ENCODE peak calls at places on chromosomes 2 and 18, in four cellular contexts. Z, I, G and N are unnamed samples.

GRCh38 chr2:116513991-116514390 is 1300.5 kb upstream of the DDX18 start:
- DNase-seq in Z (no peak), I (no peak), G (no peak), N (no peak)

GRCh38 chr2:170712653-170713279 is 2.4 kb upstream of the SP5 start:
- DNase-seq in Z (no peak), I (peak), G (no peak), N (no peak)

GRCh38 chr18:54197747-54198411 is 26.6 kb downstream of the MBD2 start:
- DNase-seq in Z (no peak), I (no peak), G (peak), N (no peak)

GRCh38 chr2:3492951-3493609 is 26.3 kb downstream of the ADI1 start:
- DNase-seq in Z (peak), I (no peak), G (no peak), N (no peak)

GRCh38 chr2:127619191-127619590 is 26.8 kb upstream of the GPR17 start:
- DNase-seq in Z (no peak), I (no peak), G (no peak), N (no peak)

GRCh38 chr2:232203936-232204335 is 174.6 kb upstream of the ALPP start:
- DNase-seq in Z (no peak), I (no peak), G (no peak), N (no peak)

GRCh38 chr2:10495311-10495987 is 47.3 kb upstream of the ODC1 start:
- DNase-seq in Z (no peak), I (no peak), G (no peak), N (no peak)

GRCh38 chr2:33129261-33129660 is 182.5 kb downstream of the LTBP1 start:
- DNase-seq in Z (no peak), I (no peak), G (no peak), N (no peak)

GRCh38 chr2:135257383-135258090 is 205.4 kb downstream of the RAB3GAP1 start:
- DNase-seq in Z (no peak), I (no peak), G (no peak), N (no peak)

GRCh38 chr2:106020821-106021316 is 173.2 kb downstream of the UXS1 start:
- DNase-seq in Z (no peak), I (no peak), G (no peak), N (no peak)

GRCh38 chr2:111534816-111535803 is 348.9 kb downstream of the ANAPC1 start:
- DNase-seq in Z (peak), I (no peak), G (no peak), N (no peak)

GRCh38 chr2:146370821-146371220 is 1474.0 kb upstream of the ACVR2A start:
- DNase-seq in Z (no peak), I (no peak), G (no peak), N (no peak)

GRCh38 chr2:146363731-146364130 is 1481.1 kb upstream of the ACVR2A start:
- DNase-seq in Z (no peak), I (no peak), G (no peak), N (no peak)

DNA sequence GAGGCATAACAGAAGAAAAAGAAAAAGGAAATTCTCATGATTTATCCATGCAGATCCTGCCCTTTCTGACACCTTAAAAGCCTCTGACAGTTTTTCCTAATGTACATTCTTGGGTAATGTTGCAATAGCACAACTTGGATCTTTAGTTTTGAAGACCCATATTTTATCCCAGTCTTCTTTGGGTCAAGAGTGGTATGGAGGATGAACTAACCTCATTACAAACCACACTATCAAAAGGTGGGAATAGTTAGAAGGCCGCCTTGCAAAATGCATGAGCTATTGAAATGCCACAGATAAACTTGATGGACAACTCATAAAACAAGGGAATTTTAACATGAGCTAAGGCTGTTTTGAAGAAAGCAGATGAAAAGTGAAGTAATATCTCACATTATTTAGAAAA is 1479.8 kb upstream of the ACVR2A start:
- DNase-seq in Z (no peak), I (no peak), G (no peak), N (no peak)
- TF ChIP-seq ELF4 in Z (no peak), I (no peak), G (no peak), N (no peak)

DNA sequence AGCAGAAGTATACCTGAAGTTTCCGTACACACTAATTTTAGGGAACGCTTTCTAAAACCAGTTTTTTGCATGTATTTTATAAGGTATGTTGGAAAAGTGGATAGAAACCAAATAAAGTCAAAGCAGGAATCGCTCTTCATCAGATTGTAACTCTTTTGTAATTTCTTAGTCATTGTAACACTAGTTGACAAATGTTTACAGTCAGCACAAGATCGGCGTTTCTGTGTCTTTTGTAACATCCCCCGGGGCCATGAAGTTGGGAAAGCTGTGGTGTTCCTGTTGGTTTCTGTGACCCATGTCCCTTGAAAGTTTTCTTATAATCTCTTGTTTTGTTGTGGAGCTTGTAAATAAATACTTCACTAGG is 486 bp upstream of the NMI start:
- DNase-seq in Z (no peak), I (no peak), G (peak), N (no peak)
- TF ChIP-seq ELF4 in Z (no peak), I (no peak), G (no peak), N (no peak)

GRCh38 chr18:76953186-76953982 is 131.0 kb downstream of the ZNF236 start:
- DNase-seq in Z (no peak), I (no peak), G (no peak), N (no peak)
- TF ChIP-seq ELF4 in Z (no peak), I (no peak), G (no peak), N (no peak)

DNA sequence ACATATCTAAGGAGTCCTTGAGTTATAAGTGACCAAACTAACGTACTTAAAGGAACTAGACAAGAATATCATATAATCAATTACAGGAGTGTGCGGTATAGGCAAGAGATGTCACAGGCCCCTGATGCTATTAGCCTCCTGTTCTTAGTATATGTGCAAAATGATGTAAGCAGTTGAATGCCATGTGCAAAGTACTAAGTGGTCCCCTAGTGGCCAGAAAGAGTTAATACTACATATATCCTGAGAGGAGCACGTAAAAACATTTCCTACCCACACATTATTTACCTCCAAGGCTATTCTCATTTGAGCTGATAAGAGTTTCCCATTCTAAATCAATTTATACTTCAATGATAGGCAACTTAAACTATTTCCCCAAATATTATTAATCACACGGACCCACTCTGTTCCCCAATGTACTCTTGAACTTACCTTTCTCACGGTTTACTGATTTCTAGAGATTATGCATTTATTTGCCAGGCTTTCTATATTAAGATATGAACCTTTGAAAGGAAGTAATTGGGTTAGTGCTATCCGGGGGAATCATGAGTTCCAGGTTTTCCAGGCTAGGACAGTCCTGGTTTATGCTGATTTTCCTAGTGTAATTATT is 158.0 kb upstream of the KLHL14 start:
- DNase-seq in Z (peak), I (no peak), G (peak), N (peak)
- TF ChIP-seq ELF4 in Z (no peak), I (no peak), G (no peak), N (no peak)

DNA sequence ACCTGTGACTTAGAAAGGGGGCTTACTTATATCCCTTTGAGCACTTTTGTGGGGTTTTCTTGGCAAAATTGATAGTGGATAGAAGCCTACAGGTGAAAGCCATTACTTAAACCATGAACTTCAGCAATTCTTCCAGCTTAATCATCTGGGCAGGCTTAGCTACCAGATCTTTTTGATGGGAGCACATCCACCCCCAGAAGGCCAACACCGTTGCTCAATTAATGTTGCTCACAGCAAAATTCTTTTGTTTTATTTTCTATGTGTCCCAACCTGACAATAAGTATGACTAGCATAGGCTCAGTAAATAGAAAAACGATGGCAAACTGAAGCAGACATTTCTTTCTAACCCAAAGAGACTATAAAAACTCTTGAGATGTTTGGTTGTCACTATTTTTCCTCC is 269.4 kb upstream of the TCF4 start:
- DNase-seq in Z (no peak), I (no peak), G (no peak), N (no peak)
- TF ChIP-seq ELF4 in Z (no peak), I (no peak), G (no peak), N (no peak)

DNA sequence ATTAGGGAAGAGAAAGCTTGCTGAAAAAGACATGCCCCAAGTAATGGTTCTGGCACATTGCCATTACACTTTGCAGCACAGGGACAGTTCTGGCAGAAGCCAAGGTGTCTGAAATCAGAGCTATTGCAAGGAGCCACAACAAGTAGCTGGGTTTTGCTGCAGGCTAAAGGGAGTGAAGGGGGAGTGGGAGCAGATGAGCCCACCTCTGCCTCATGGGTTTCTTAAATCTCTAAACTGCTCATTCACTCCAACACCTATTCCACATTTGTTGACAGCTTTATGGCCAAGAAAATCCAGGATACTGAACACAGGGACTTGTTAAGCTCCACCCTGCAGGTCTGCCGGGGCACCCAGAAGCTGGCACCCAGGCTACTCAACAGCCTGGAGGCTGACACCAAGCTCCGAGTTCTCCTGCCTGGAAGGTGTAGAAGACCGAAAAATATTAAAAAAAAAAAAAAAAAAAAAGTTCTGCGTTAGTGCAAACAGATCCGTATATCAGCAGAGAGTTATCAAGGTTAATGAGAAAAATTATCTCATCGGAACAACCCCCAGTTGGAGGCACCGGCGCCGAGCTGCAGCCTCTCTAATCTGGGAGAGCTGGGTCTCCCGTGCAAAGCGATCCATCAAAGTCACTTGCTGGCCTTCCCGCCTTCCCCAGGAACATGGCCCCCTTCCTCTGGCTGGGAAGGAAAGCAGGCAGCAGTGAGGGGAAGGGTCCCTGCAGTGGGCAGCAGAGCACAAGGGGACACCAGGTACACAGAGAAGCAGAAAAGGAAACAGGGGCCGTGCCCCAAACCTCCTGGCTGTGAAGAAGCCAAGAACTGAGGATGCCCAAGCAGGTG is 123.7 kb downstream of the HNMT start:
- DNase-seq in Z (no peak), I (no peak), G (peak), N (peak)
- TF ChIP-seq ELF4 in Z (no peak), I (no peak), G (no peak), N (no peak)

GRCh38 chr2:160349306-160349705 is 144.3 kb downstream of the RBMS1 start:
- DNase-seq in Z (no peak), I (no peak), G (no peak), N (no peak)

GRCh38 chr2:160353166-160353565 is 140.4 kb downstream of the RBMS1 start:
- DNase-seq in Z (no peak), I (no peak), G (no peak), N (peak)

GRCh38 chr2:160352492-160352891 is 141.1 kb downstream of the RBMS1 start:
- DNase-seq in Z (no peak), I (no peak), G (no peak), N (no peak)

GRCh38 chr2:160353813-160354212 is 139.8 kb downstream of the RBMS1 start:
- DNase-seq in Z (no peak), I (no peak), G (no peak), N (no peak)

GRCh38 chr2:160351978-160352377 is 141.6 kb downstream of the RBMS1 start:
- DNase-seq in Z (no peak), I (no peak), G (no peak), N (no peak)
- TF ChIP-seq ELF4 in Z (no peak), I (no peak), G (no peak), N (no peak)

GRCh38 chr2:174245065-174245464 is 3.3 kb downstream of the OLA1 start:
- DNase-seq in Z (no peak), I (no peak), G (no peak), N (peak)

GRCh38 chr2:174246944-174247381 is 1.4 kb downstream of the OLA1 start:
- DNase-seq in Z (peak), I (no peak), G (peak), N (no peak)

GRCh38 chr2:174248187-174248997 is at the start of gene OLA1:
- DNase-seq in Z (peak), I (peak), G (peak), N (peak)

GRCh38 chr2:174248998-174249592 is 763 bp upstream of the OLA1 start:
- DNase-seq in Z (no peak), I (no peak), G (no peak), N (no peak)

DNA sequence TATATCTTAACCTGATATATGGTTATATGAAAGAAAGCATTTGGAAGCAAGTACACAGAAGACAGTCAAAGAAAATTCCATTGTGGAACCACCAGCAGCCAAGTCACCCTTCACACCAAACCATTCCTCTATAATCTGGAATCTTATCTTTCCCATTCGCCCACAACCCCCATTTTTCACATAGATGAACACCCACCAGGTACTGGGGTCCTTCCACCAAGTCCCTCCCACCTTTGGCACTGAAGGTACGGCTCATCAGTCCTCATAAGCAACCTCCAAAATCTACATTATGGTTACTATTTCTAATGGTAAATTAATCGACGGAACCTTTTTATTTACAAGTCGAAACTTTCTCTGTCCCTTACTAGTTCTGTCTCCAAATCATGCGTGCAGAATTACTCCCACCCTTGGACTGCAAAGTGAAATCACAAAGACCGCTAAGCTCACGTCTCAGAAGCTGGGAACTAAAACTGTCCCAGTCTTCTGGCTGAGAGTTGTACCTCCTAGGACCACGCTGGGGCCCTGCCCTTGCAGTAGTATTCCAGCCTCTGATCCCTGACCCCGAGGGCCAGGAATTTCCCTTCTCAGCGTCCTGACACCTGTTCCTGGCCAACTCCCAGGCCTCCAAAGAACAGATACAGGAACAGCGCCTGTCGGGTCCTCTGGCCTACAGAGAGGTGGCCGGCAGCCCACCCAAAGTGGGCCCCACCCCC is 702 bp downstream of the OLA1 start:
- DNase-seq in Z (peak), I (no peak), G (peak), N (peak)
- TF ChIP-seq ELF4 in Z (no peak), I (no peak), G (no peak), N (no peak)

DNA sequence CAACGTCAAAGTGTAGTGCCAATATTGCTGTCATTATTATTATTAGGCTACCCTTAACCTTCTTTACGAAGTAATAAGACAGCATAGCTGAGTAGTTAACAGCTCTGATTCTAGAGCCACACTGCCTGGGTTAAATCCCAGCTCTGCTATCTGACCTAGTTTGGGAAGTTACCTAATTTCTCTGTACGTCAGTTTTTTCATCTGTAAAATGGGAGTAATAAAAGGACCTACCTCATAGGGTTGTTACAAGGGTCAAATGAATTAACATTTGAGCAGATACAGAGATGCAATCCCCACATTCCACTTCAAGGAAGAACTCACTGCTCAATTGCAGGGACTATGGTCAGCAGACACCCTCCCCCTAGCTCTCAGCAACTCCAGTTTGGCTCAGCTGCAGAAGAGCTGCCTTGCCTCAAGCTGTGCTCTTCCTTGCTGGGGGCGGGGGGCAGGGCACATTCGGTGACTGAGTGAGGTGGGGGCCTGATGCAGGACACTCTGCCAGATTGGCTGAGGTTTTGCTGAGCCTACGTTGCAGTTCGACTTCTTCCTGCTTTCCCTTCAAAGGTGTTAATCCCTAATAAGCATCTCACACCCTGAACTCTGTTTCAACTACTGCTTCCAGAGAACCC is 11.0 kb upstream of the LGALSL start:
- DNase-seq in Z (no peak), I (peak), G (no peak), N (no peak)
- TF ChIP-seq ELF4 in Z (no peak), I (no peak), G (no peak), N (no peak)

DNA sequence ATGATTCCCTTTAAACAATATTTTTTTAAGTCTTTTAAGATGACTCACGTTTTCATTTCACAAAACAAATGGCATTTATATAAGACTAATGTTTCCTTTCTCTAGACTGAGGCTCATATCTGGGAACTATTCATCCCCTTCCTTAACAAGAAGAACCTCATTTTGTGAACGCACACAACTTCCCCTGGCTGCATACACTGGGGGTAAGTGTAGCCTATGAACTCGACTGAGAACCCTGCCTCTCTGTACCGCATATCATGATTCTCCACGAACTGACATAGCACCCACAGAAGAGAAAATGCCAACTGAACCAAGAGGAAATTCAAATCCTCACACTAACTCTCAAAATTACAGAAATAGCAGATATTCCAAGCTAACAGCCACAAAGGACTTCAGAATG is 236.8 kb downstream of the TCF4 start:
- DNase-seq in Z (no peak), I (no peak), G (no peak), N (no peak)
- TF ChIP-seq ELF4 in Z (no peak), I (no peak), G (no peak), N (no peak)